ENCODE peak calls at places on chromosomes 1 and 21, in seven cellular contexts. One of them, this sample, is unnamed.

GRCh38 chr1:208303743-208304142 is 59.6 kb upstream of the PLXNA2 start:
- DNase-seq in HCT116: no peak
- DNase-seq in K562: no peak
- DNase-seq in SK-N-SH: no peak
- DNase-seq in GM12878: no peak
- DNase-seq in H1: no peak
- DNase-seq in HepG2: no peak
- DNase-seq in this sample: no peak

GRCh38 chr21:45151484-45152115 is 77.2 kb downstream of the ADARB1 start:
- DNase-seq in HCT116: no peak
- DNase-seq in K562: no peak
- DNase-seq in SK-N-SH: no peak
- DNase-seq in GM12878: no peak
- DNase-seq in H1: peak
- DNase-seq in HepG2: no peak
- DNase-seq in this sample: no peak

GRCh38 chr1:17122449-17123194 is 3.4 kb upstream of the PADI2 start:
- DNase-seq in HCT116: no peak
- DNase-seq in K562: no peak
- DNase-seq in SK-N-SH: no peak
- DNase-seq in GM12878: no peak
- DNase-seq in H1: no peak
- DNase-seq in HepG2: peak
- DNase-seq in this sample: no peak

GRCh38 chr21:41808094-41808493 is 41.2 kb upstream of the RIPK4 start:
- DNase-seq in HCT116: no peak
- DNase-seq in K562: no peak
- DNase-seq in SK-N-SH: no peak
- DNase-seq in GM12878: no peak
- DNase-seq in H1: no peak
- DNase-seq in HepG2: no peak
- DNase-seq in this sample: no peak

GRCh38 chr1:159076753-159077656 is at the start of gene AIM2:
- DNase-seq in HCT116: no peak
- DNase-seq in K562: peak
- DNase-seq in SK-N-SH: no peak
- DNase-seq in GM12878: peak
- DNase-seq in H1: no peak
- DNase-seq in HepG2: no peak
- DNase-seq in this sample: no peak

GRCh38 chr1:205013683-205014367 is 29.2 kb upstream of the CNTN2 start:
- DNase-seq in HCT116: no peak
- DNase-seq in K562: no peak
- DNase-seq in SK-N-SH: peak
- DNase-seq in GM12878: no peak
- DNase-seq in H1: no peak
- DNase-seq in HepG2: no peak
- DNase-seq in this sample: peak

GRCh38 chr1:41727749-41728115 is 191.0 kb downstream of the HIVEP3 start:
- DNase-seq in HCT116: no peak
- DNase-seq in K562: no peak
- DNase-seq in SK-N-SH: no peak
- DNase-seq in GM12878: no peak
- DNase-seq in H1: no peak
- DNase-seq in HepG2: no peak
- DNase-seq in this sample: no peak

GRCh38 chr1:228860911-228861829 is 125.9 kb downstream of the RHOU start:
- DNase-seq in HCT116: peak
- DNase-seq in K562: no peak
- DNase-seq in SK-N-SH: no peak
- DNase-seq in GM12878: peak
- DNase-seq in H1: no peak
- DNase-seq in HepG2: peak
- DNase-seq in this sample: no peak

GRCh38 chr21:42466700-42467612 is 29.1 kb downstream of the RSPH1 start:
- DNase-seq in HCT116: peak
- DNase-seq in K562: peak
- DNase-seq in SK-N-SH: no peak
- DNase-seq in GM12878: no peak
- DNase-seq in H1: no peak
- DNase-seq in HepG2: peak
- DNase-seq in this sample: no peak

GRCh38 chr1:62687903-62688686 is at the start of gene DOCK7:
- DNase-seq in HCT116: peak
- DNase-seq in K562: peak
- DNase-seq in SK-N-SH: peak
- DNase-seq in GM12878: no peak
- DNase-seq in H1: peak
- DNase-seq in HepG2: peak
- DNase-seq in this sample: peak

GRCh38 chr1:71087713-71088112 is 6.9 kb upstream of the ZRANB2 start:
- DNase-seq in HCT116: no peak
- DNase-seq in K562: no peak
- DNase-seq in SK-N-SH: no peak
- DNase-seq in GM12878: no peak
- DNase-seq in H1: no peak
- DNase-seq in HepG2: no peak
- DNase-seq in this sample: no peak

GRCh38 chr1:71087060-71087459 is 6.2 kb upstream of the ZRANB2 start:
- DNase-seq in HCT116: no peak
- DNase-seq in K562: no peak
- DNase-seq in SK-N-SH: no peak
- DNase-seq in GM12878: no peak
- DNase-seq in H1: no peak
- DNase-seq in HepG2: no peak
- DNase-seq in this sample: no peak

GRCh38 chr1:71089536-71090270 is 8.9 kb upstream of the ZRANB2 start:
- DNase-seq in HCT116: no peak
- DNase-seq in K562: no peak
- DNase-seq in SK-N-SH: no peak
- DNase-seq in GM12878: no peak
- DNase-seq in H1: no peak
- DNase-seq in HepG2: no peak
- DNase-seq in this sample: no peak

GRCh38 chr1:71086331-71086730 is 5.5 kb upstream of the ZRANB2 start:
- DNase-seq in HCT116: no peak
- DNase-seq in K562: no peak
- DNase-seq in SK-N-SH: no peak
- DNase-seq in GM12878: no peak
- DNase-seq in H1: no peak
- DNase-seq in HepG2: no peak
- DNase-seq in this sample: no peak

GRCh38 chr1:71088645-71089287 is 7.9 kb upstream of the ZRANB2 start:
- DNase-seq in HCT116: no peak
- DNase-seq in K562: no peak
- DNase-seq in SK-N-SH: no peak
- DNase-seq in GM12878: no peak
- DNase-seq in H1: no peak
- DNase-seq in HepG2: no peak
- DNase-seq in this sample: no peak
- TF ChIP-seq YY1 in HCT116: no peak
- TF ChIP-seq YY1 in K562: no peak
- TF ChIP-seq YY1 in SK-N-SH: no peak
- TF ChIP-seq YY1 in GM12878: no peak
- TF ChIP-seq YY1 in H1: no peak
- TF ChIP-seq YY1 in HepG2: no peak
- TF ChIP-seq YY1 in this sample: no peak

GRCh38 chr1:56915960-56916359 is 49.9 kb downstream of the C8B start:
- DNase-seq in HCT116: no peak
- DNase-seq in K562: no peak
- DNase-seq in SK-N-SH: peak
- DNase-seq in GM12878: no peak
- DNase-seq in H1: no peak
- DNase-seq in HepG2: peak
- DNase-seq in this sample: no peak
- TF ChIP-seq YY1 in HCT116: no peak
- TF ChIP-seq YY1 in K562: no peak
- TF ChIP-seq YY1 in SK-N-SH: no peak
- TF ChIP-seq YY1 in GM12878: no peak
- TF ChIP-seq YY1 in H1: no peak
- TF ChIP-seq YY1 in HepG2: no peak
- TF ChIP-seq YY1 in this sample: no peak

GRCh38 chr1:58619286-58620054 is 42.4 kb upstream of the TACSTD2 start:
- DNase-seq in HCT116: no peak
- DNase-seq in K562: no peak
- DNase-seq in SK-N-SH: no peak
- DNase-seq in GM12878: no peak
- DNase-seq in H1: no peak
- DNase-seq in HepG2: no peak
- DNase-seq in this sample: no peak
- TF ChIP-seq YY1 in HCT116: no peak
- TF ChIP-seq YY1 in K562: no peak
- TF ChIP-seq YY1 in SK-N-SH: no peak
- TF ChIP-seq YY1 in GM12878: no peak
- TF ChIP-seq YY1 in H1: no peak
- TF ChIP-seq YY1 in HepG2: no peak
- TF ChIP-seq YY1 in this sample: no peak

DNA sequence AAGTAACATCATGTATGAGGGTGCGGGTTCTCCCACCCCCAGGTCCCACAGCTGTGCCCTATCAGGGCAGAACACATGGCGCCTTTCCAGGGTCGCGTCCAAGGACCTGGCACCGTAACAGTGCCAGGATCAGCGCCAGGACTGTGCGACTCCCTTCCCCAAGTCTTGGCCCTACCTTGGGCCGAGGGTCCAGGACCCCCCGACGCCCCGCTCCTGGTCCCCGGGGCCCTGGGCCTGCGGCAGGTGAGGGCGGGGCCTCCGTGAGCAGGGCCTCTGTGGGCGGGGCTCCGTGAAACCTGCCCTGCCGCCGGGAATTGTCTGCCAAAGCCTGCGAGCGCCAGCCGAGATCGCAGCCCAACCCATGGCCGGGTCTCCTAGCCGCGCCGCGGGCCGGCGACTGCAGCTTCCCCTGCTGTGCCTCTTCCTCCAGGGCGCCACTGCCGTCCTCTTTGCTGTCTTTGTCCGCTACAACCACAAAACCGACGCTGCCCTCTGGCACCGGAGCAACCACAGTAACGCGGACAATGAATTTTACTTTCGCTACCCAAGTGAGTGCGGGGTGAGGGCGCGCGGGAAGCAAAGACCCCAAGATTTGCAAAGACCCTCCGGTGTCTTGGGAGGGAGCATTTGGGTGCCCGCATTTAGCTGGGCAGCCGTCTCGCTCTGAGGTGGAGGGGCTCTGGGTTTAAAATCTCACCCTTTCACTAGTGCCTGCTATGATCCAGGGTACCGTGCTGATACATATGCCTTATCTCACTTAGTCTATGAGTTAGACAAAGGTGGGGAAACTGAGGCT is at the start of gene RHBG:
- DNase-seq in HCT116: no peak
- DNase-seq in K562: no peak
- DNase-seq in SK-N-SH: no peak
- DNase-seq in GM12878: no peak
- DNase-seq in H1: peak
- DNase-seq in HepG2: peak
- DNase-seq in this sample: peak
- TF ChIP-seq YY1 in HCT116: peak
- TF ChIP-seq YY1 in K562: no peak
- TF ChIP-seq YY1 in SK-N-SH: no peak
- TF ChIP-seq YY1 in GM12878: no peak
- TF ChIP-seq YY1 in H1: peak
- TF ChIP-seq YY1 in HepG2: peak
- TF ChIP-seq YY1 in this sample: no peak

GRCh38 chr1:97849350-97850339 is 71.2 kb downstream of the DPYD start:
- DNase-seq in HCT116: no peak
- DNase-seq in K562: no peak
- DNase-seq in SK-N-SH: no peak
- DNase-seq in GM12878: no peak
- DNase-seq in H1: no peak
- DNase-seq in HepG2: no peak
- DNase-seq in this sample: no peak
- TF ChIP-seq YY1 in HCT116: no peak
- TF ChIP-seq YY1 in K562: no peak
- TF ChIP-seq YY1 in SK-N-SH: no peak
- TF ChIP-seq YY1 in GM12878: no peak
- TF ChIP-seq YY1 in H1: no peak
- TF ChIP-seq YY1 in HepG2: no peak
- TF ChIP-seq YY1 in this sample: no peak

GRCh38 chr1:25094995-25095394 is 137.3 kb downstream of the SYF2 start:
- DNase-seq in HCT116: no peak
- DNase-seq in K562: no peak
- DNase-seq in SK-N-SH: no peak
- DNase-seq in GM12878: no peak
- DNase-seq in H1: no peak
- DNase-seq in HepG2: no peak
- DNase-seq in this sample: no peak

GRCh38 chr1:25098717-25099116 is 133.6 kb downstream of the SYF2 start:
- DNase-seq in HCT116: no peak
- DNase-seq in K562: no peak
- DNase-seq in SK-N-SH: no peak
- DNase-seq in GM12878: no peak
- DNase-seq in H1: no peak
- DNase-seq in HepG2: no peak
- DNase-seq in this sample: no peak

GRCh38 chr1:25094229-25094628 is 138.1 kb downstream of the SYF2 start:
- DNase-seq in HCT116: no peak
- DNase-seq in K562: no peak
- DNase-seq in SK-N-SH: no peak
- DNase-seq in GM12878: no peak
- DNase-seq in H1: no peak
- DNase-seq in HepG2: no peak
- DNase-seq in this sample: no peak

GRCh38 chr1:25095635-25096200 is 136.6 kb downstream of the SYF2 start:
- DNase-seq in HCT116: no peak
- DNase-seq in K562: no peak
- DNase-seq in SK-N-SH: no peak
- DNase-seq in GM12878: no peak
- DNase-seq in H1: no peak
- DNase-seq in HepG2: no peak
- DNase-seq in this sample: no peak

GRCh38 chr1:25096307-25097150 is 135.8 kb downstream of the SYF2 start:
- DNase-seq in HCT116: no peak
- DNase-seq in K562: no peak
- DNase-seq in SK-N-SH: no peak
- DNase-seq in GM12878: no peak
- DNase-seq in H1: no peak
- DNase-seq in HepG2: no peak
- DNase-seq in this sample: no peak
- TF ChIP-seq YY1 in HCT116: no peak
- TF ChIP-seq YY1 in K562: no peak
- TF ChIP-seq YY1 in SK-N-SH: no peak
- TF ChIP-seq YY1 in GM12878: no peak
- TF ChIP-seq YY1 in H1: no peak
- TF ChIP-seq YY1 in HepG2: no peak
- TF ChIP-seq YY1 in this sample: no peak

This sample was measured in NT2/D1.